ENCODE peak calls at places on chromosomes 16 and 17, in six cellular contexts. One of them, this sample, is unnamed.

GRCh38 chr17:50618941-50619340 is 15.7 kb upstream of the ABCC3 start:
- DNase-seq in upper lobe of left lung: peak
- DNase-seq in stomach: no peak
- DNase-seq in heart left ventricle: no peak
- DNase-seq in tibial nerve: no peak
- DNase-seq in breast epithelium: no peak
- DNase-seq in this sample: no peak

GRCh38 chr16:48102083-48103008 is 53.4 kb downstream of the ABCC12 start:
- DNase-seq in upper lobe of left lung: no peak
- DNase-seq in stomach: no peak
- DNase-seq in heart left ventricle: no peak
- DNase-seq in tibial nerve: no peak
- DNase-seq in breast epithelium: no peak
- DNase-seq in this sample: no peak

GRCh38 chr17:38415250-38416194 is 12.7 kb upstream of the ARHGAP23 start:
- DNase-seq in upper lobe of left lung: peak
- DNase-seq in stomach: no peak
- DNase-seq in heart left ventricle: no peak
- DNase-seq in tibial nerve: no peak
- DNase-seq in breast epithelium: no peak
- DNase-seq in this sample: no peak

GRCh38 chr16:27458196-27458728 is 56.3 kb downstream of the IL21R start:
- DNase-seq in upper lobe of left lung: no peak
- DNase-seq in stomach: no peak
- DNase-seq in heart left ventricle: no peak
- DNase-seq in tibial nerve: no peak
- DNase-seq in breast epithelium: no peak
- DNase-seq in this sample: no peak

GRCh38 chr17:5893741-5894140 is 176.4 kb upstream of the WSCD1 start:
- DNase-seq in upper lobe of left lung: no peak
- DNase-seq in stomach: no peak
- DNase-seq in heart left ventricle: no peak
- DNase-seq in tibial nerve: no peak
- DNase-seq in breast epithelium: no peak
- DNase-seq in this sample: no peak

GRCh38 chr16:1655909-1656807 is 21.9 kb upstream of the JPT2 start:
- DNase-seq in upper lobe of left lung: no peak
- DNase-seq in stomach: no peak
- DNase-seq in heart left ventricle: no peak
- DNase-seq in tibial nerve: no peak
- DNase-seq in breast epithelium: no peak
- DNase-seq in this sample: no peak

GRCh38 chr16:64629622-64630021 is 492.2 kb downstream of the CDH11 start:
- DNase-seq in upper lobe of left lung: no peak
- DNase-seq in stomach: no peak
- DNase-seq in heart left ventricle: no peak
- DNase-seq in tibial nerve: no peak
- DNase-seq in breast epithelium: no peak
- DNase-seq in this sample: no peak

GRCh38 chr17:29714146-29714545 is 91.4 kb upstream of the CORO6 start:
- DNase-seq in upper lobe of left lung: no peak
- DNase-seq in stomach: no peak
- DNase-seq in heart left ventricle: no peak
- DNase-seq in tibial nerve: no peak
- DNase-seq in breast epithelium: no peak
- DNase-seq in this sample: no peak

GRCh38 chr17:68195667-68196393 is 52.0 kb upstream of the AMZ2 start:
- DNase-seq in upper lobe of left lung: no peak
- DNase-seq in stomach: no peak
- DNase-seq in heart left ventricle: peak
- DNase-seq in tibial nerve: no peak
- DNase-seq in breast epithelium: no peak
- DNase-seq in this sample: no peak

GRCh38 chr16:66843191-66843590 is 1.0 kb upstream of the CA7 start:
- DNase-seq in upper lobe of left lung: no peak
- DNase-seq in stomach: no peak
- DNase-seq in heart left ventricle: no peak
- DNase-seq in tibial nerve: no peak
- DNase-seq in breast epithelium: no peak
- DNase-seq in this sample: no peak

GRCh38 chr17:55456307-55457240 is 34.9 kb upstream of the MMD start:
- DNase-seq in upper lobe of left lung: no peak
- DNase-seq in stomach: no peak
- DNase-seq in heart left ventricle: no peak
- DNase-seq in tibial nerve: no peak
- DNase-seq in breast epithelium: no peak
- DNase-seq in this sample: no peak

GRCh38 chr16:4640572-4641305 is 16.1 kb downstream of the MGRN1 start:
- DNase-seq in upper lobe of left lung: peak
- DNase-seq in stomach: peak
- DNase-seq in heart left ventricle: no peak
- DNase-seq in tibial nerve: no peak
- DNase-seq in breast epithelium: no peak
- DNase-seq in this sample: no peak

GRCh38 chr17:64232466-64233262 is 30.4 kb downstream of the TEX2 start:
- DNase-seq in upper lobe of left lung: no peak
- DNase-seq in stomach: no peak
- DNase-seq in heart left ventricle: no peak
- DNase-seq in tibial nerve: no peak
- DNase-seq in breast epithelium: no peak
- DNase-seq in this sample: no peak

GRCh38 chr16:35747658-35748455 is 2288.4 kb downstream of the TP53TG3F start:
- DNase-seq in upper lobe of left lung: no peak
- DNase-seq in stomach: no peak
- DNase-seq in heart left ventricle: no peak
- DNase-seq in tibial nerve: no peak
- DNase-seq in breast epithelium: no peak
- DNase-seq in this sample: peak

GRCh38 chr16:86015606-86016005 is 116.6 kb downstream of the IRF8 start:
- DNase-seq in upper lobe of left lung: peak
- DNase-seq in stomach: no peak
- DNase-seq in heart left ventricle: no peak
- DNase-seq in tibial nerve: no peak
- DNase-seq in breast epithelium: no peak
- DNase-seq in this sample: no peak

GRCh38 chr17:38741443-38741842 is 6.7 kb downstream of the PCGF2 start:
- DNase-seq in upper lobe of left lung: no peak
- DNase-seq in stomach: no peak
- DNase-seq in heart left ventricle: no peak
- DNase-seq in tibial nerve: no peak
- DNase-seq in breast epithelium: no peak
- DNase-seq in this sample: no peak

GRCh38 chr17:30086896-30087295 is 29.7 kb upstream of the NSRP1 start:
- DNase-seq in upper lobe of left lung: no peak
- DNase-seq in stomach: no peak
- DNase-seq in heart left ventricle: no peak
- DNase-seq in tibial nerve: no peak
- DNase-seq in breast epithelium: no peak
- DNase-seq in this sample: no peak

GRCh38 chr17:45262516-45263476 is 902 bp upstream of the SPATA32 start:
- DNase-seq in upper lobe of left lung: no peak
- DNase-seq in stomach: no peak
- DNase-seq in heart left ventricle: no peak
- DNase-seq in tibial nerve: no peak
- DNase-seq in breast epithelium: peak
- DNase-seq in this sample: no peak

GRCh38 chr17:3978421-3979275 is 14.4 kb upstream of the ATP2A3 start:
- DNase-seq in upper lobe of left lung: no peak
- DNase-seq in stomach: peak
- DNase-seq in heart left ventricle: no peak
- DNase-seq in tibial nerve: no peak
- DNase-seq in breast epithelium: no peak
- DNase-seq in this sample: no peak

GRCh38 chr16:56317998-56318912 is 107.1 kb downstream of the AMFR start:
- DNase-seq in upper lobe of left lung: peak
- DNase-seq in stomach: peak
- DNase-seq in heart left ventricle: peak
- DNase-seq in tibial nerve: peak
- DNase-seq in breast epithelium: peak
- DNase-seq in this sample: peak
- H3K4me3 ChIP-seq in upper lobe of left lung: no peak
- H3K4me3 ChIP-seq in stomach: peak
- H3K4me3 ChIP-seq in heart left ventricle: no peak
- H3K4me3 ChIP-seq in tibial nerve: peak
- H3K4me3 ChIP-seq in breast epithelium: peak
- H3K4me3 ChIP-seq in this sample: peak

GRCh38 chr17:75183999-75184884 is 1.5 kb upstream of the SUMO2 start:
- DNase-seq in upper lobe of left lung: no peak
- DNase-seq in stomach: no peak
- DNase-seq in heart left ventricle: no peak
- DNase-seq in tibial nerve: no peak
- DNase-seq in breast epithelium: no peak
- DNase-seq in this sample: no peak

GRCh38 chr17:75182319-75182568 is 515 bp downstream of the SUMO2 start:
- DNase-seq in upper lobe of left lung: no peak
- DNase-seq in stomach: peak
- DNase-seq in heart left ventricle: no peak
- DNase-seq in tibial nerve: no peak
- DNase-seq in breast epithelium: no peak
- DNase-seq in this sample: no peak

GRCh38 chr17:75181608-75182318 is 996 bp downstream of the SUMO2 start:
- DNase-seq in upper lobe of left lung: peak
- DNase-seq in stomach: peak
- DNase-seq in heart left ventricle: no peak
- DNase-seq in tibial nerve: peak
- DNase-seq in breast epithelium: no peak
- DNase-seq in this sample: no peak

GRCh38 chr17:75181110-75181509 is 1.6 kb downstream of the SUMO2 start:
- DNase-seq in upper lobe of left lung: no peak
- DNase-seq in stomach: no peak
- DNase-seq in heart left ventricle: no peak
- DNase-seq in tibial nerve: no peak
- DNase-seq in breast epithelium: no peak
- DNase-seq in this sample: no peak

DNA sequence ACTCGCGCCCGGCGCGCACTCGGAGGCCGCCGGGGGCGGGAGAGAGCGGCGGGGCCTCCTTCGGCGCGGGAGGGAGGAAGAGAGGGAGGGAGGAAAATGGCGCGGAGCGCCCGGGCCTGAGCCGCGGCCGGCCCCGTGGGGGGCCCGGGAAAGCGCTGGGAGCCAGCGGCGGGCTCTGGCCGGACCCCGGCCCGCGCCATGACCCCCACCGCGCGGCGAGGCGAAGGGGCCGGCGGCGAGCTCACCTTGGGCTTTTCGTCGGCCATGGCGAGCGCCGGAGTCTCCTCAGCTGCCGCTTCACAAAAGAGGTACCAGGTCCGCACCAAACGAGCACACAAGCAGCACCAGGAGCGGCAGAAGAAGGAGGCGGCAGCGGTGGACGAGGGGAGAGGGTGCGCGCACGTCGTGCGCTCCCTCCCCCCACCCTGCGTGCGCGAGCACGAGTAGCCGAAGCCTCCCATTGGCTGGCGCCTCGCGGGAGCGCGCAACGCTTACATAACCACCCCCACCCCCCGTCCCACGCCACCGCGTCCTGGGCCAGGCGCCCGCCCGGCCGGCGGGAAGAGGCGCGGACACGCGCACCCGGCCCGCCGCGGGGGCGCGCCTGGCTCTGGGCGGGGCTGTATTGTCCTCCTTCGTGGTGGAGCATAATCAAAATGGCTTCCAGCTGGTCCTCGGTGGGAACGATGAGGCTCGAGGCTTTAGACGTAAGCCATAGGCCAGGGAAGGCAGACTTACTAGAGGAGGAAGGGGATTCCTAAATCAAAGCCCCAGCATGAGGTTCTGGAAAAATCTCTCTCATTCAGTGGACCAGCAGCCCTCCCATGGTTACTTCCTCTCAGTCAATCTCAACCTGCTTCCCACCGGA is at the start of gene SUMO2:
- DNase-seq in upper lobe of left lung: peak
- DNase-seq in stomach: peak
- DNase-seq in heart left ventricle: peak
- DNase-seq in tibial nerve: peak
- DNase-seq in breast epithelium: peak
- DNase-seq in this sample: peak
- TF ChIP-seq CTCF in upper lobe of left lung: peak
- TF ChIP-seq CTCF in stomach: peak
- TF ChIP-seq CTCF in heart left ventricle: no peak
- TF ChIP-seq CTCF in tibial nerve: peak
- TF ChIP-seq CTCF in breast epithelium: no peak
- TF ChIP-seq CTCF in this sample: peak

GRCh38 chr16:30658731-30659506 is 688 bp downstream of the FBRS start:
- DNase-seq in upper lobe of left lung: peak
- DNase-seq in stomach: peak
- DNase-seq in heart left ventricle: peak
- DNase-seq in tibial nerve: peak
- DNase-seq in breast epithelium: no peak
- DNase-seq in this sample: peak
- TF ChIP-seq POLR2A in upper lobe of left lung: no peak
- TF ChIP-seq POLR2A in stomach: no peak
- TF ChIP-seq POLR2A in heart left ventricle: no peak
- TF ChIP-seq POLR2A in tibial nerve: peak
- TF ChIP-seq POLR2A in breast epithelium: no peak
- TF ChIP-seq POLR2A in this sample: no peak

DNA sequence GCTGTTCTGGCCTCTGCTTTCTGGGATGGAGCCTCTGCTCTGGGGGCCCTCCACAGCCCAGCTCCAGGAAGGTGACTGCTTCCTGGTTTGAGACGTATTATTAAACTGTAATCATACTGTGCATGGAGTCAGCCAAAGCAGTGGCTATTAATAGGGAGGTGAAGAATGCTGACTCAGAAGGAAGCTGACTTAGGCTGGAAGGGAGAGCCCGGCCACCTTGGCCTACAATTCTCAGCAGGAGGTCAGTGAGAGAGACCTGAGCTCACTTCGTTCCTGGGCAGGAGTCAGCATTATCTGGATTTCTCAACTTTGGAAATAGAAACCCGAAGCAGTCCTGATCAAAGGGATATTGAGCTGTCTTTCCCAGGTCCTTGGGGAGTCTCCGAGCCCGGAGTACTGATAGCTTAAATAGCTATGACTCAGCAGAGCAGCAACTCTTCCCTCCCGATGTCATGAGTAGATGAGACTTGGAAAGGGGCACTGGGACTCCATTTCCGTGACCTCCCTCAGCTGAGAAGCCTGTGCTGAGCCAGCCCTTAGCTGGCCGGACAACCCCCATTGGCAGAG is 91.8 kb downstream of the YPEL2 start:
- DNase-seq in upper lobe of left lung: no peak
- DNase-seq in stomach: no peak
- DNase-seq in heart left ventricle: peak
- DNase-seq in tibial nerve: peak
- DNase-seq in breast epithelium: no peak
- DNase-seq in this sample: no peak
- H3K4me3 ChIP-seq in upper lobe of left lung: no peak
- H3K4me3 ChIP-seq in stomach: no peak
- H3K4me3 ChIP-seq in heart left ventricle: no peak
- H3K4me3 ChIP-seq in tibial nerve: no peak
- H3K4me3 ChIP-seq in breast epithelium: no peak
- H3K4me3 ChIP-seq in this sample: no peak

GRCh38 chr17:42603318-42603717 is 5.9 kb downstream of the RETREG3 start:
- DNase-seq in upper lobe of left lung: no peak
- DNase-seq in stomach: no peak
- DNase-seq in heart left ventricle: no peak
- DNase-seq in tibial nerve: no peak
- DNase-seq in breast epithelium: no peak
- DNase-seq in this sample: no peak
- TF ChIP-seq CTCF in upper lobe of left lung: no peak
- TF ChIP-seq CTCF in stomach: no peak
- TF ChIP-seq CTCF in heart left ventricle: no peak
- TF ChIP-seq CTCF in tibial nerve: no peak
- TF ChIP-seq CTCF in breast epithelium: no peak
- TF ChIP-seq CTCF in this sample: no peak